ENCODE peak calls at places on chromosomes 12 and 14, in six cellular contexts. Y is K562, N is SK-N-SH, H is GM12878, I is H1, A is HepG2. F is an unnamed sample.

GRCh38 chr14:71371711-71372396 is 464.6 kb downstream of the PCNX1 start:
- DNase-seq in Y (peak), N (no peak), H (no peak), I (no peak), A (no peak), F (no peak)

GRCh38 chr12:542290-543113 is 82.8 kb downstream of the B4GALNT3 start:
- DNase-seq in Y (no peak), N (no peak), H (no peak), I (no peak), A (no peak), F (no peak)

GRCh38 chr12:120761581-120761980 is 36.0 kb downstream of the ACADS start:
- DNase-seq in Y (no peak), N (no peak), H (no peak), I (no peak), A (no peak), F (peak)

GRCh38 chr14:54784657-54785056 is 118.0 kb downstream of the GCH1 start:
- DNase-seq in Y (no peak), N (peak), H (no peak), I (no peak), A (no peak), F (no peak)

GRCh38 chr12:4518106-4518728 is 20.5 kb upstream of the RAD51AP1 start:
- DNase-seq in Y (no peak), N (no peak), H (no peak), I (no peak), A (no peak), F (no peak)

GRCh38 chr14:23358553-23359166 is 6.0 kb upstream of the SLC22A17 start:
- DNase-seq in Y (no peak), N (no peak), H (no peak), I (no peak), A (no peak), F (no peak)

GRCh38 chr12:2666846-2667245 is 127.9 kb upstream of the FKBP4 start:
- DNase-seq in Y (no peak), N (no peak), H (no peak), I (no peak), A (no peak), F (no peak)

GRCh38 chr14:54730156-54730961 is 163.4 kb downstream of the SAMD4A start:
- DNase-seq in Y (peak), N (peak), H (peak), I (no peak), A (no peak), F (no peak)

GRCh38 chr14:101177301-101178055 is 274.0 kb upstream of the RTL1 start:
- DNase-seq in Y (no peak), N (peak), H (no peak), I (no peak), A (no peak), F (no peak)

GRCh38 chr14:55843718-55844403 is 263.9 kb downstream of the KTN1 start:
- DNase-seq in Y (no peak), N (no peak), H (no peak), I (no peak), A (no peak), F (no peak)

GRCh38 chr12:127292736-127293135 is 974.2 kb upstream of the TMEM132C start:
- DNase-seq in Y (no peak), N (no peak), H (no peak), I (no peak), A (no peak), F (no peak)

GRCh38 chr12:57616383-57617101 is 5.3 kb downstream of the ARHGEF25 start:
- DNase-seq in Y (no peak), N (no peak), H (no peak), I (no peak), A (no peak), F (no peak)
- TF ChIP-seq JUND in Y (no peak), N (no peak), H (no peak), I (no peak), A (no peak), F (no peak)

GRCh38 chr14:22272408-22272807 is 316.6 kb downstream of the DAD1 start:
- DNase-seq in Y (no peak), N (no peak), H (no peak), I (no peak), A (no peak), F (no peak)

GRCh38 chr14:22282429-22282828 is 306.6 kb downstream of the DAD1 start:
- DNase-seq in Y (no peak), N (no peak), H (no peak), I (no peak), A (no peak), F (no peak)

GRCh38 chr14:22280497-22281321 is 308.3 kb downstream of the DAD1 start:
- DNase-seq in Y (no peak), N (no peak), H (no peak), I (no peak), A (no peak), F (no peak)

GRCh38 chr14:22281322-22281977 is 307.6 kb downstream of the DAD1 start:
- DNase-seq in Y (no peak), N (no peak), H (no peak), I (no peak), A (no peak), F (no peak)

DNA sequence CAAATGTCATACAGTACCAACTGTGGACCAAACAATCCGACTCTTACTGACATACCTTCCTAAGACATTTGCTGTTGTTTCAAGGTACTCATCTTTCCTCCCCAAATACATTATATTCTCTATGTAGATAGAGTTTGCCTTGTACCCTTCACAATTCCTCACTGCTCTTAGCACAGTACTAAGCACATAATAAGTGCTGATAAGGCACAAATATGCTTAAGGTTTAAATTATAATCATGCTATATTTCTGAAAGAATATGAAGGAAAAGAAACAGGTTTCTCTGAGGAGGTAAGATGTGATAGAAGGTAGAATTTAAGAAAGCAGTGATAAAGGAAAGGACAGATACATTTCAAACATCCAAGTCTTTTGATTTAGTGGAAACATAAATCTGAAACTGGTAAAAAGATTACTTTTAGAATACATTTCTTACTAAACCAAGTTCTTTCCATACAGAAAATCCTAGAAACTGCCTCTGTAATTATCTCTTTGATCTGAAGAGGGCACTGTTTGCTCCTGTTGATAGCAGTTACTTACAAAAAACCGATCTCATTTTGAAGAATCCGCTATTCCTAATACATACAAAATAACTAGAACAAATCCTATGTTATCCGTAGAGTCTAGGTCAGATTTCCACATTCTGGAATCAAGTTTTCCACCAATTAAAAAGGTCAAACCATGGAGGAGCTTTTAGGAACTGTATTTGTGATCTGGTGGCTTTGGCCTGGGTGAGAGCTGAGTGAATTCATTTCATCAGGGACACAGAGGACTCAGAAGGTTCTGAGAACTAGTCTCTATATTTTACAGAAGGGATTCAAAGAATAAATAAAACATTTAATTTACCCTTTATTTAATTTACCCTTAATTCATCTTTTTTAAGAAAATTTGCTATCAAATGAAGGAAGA is 311.9 kb downstream of the DAD1 start:
- DNase-seq in Y (peak), N (peak), H (no peak), I (no peak), A (peak), F (no peak)
- TF ChIP-seq JUND in Y (no peak), N (no peak), H (no peak), I (no peak), A (no peak), F (no peak)

GRCh38 chr12:45742590-45742989 is 13.1 kb downstream of the ARID2 start:
- DNase-seq in Y (no peak), N (no peak), H (no peak), I (no peak), A (no peak), F (no peak)

GRCh38 chr12:45743247-45743646 is 13.7 kb downstream of the ARID2 start:
- DNase-seq in Y (no peak), N (no peak), H (no peak), I (no peak), A (no peak), F (no peak)

DNA sequence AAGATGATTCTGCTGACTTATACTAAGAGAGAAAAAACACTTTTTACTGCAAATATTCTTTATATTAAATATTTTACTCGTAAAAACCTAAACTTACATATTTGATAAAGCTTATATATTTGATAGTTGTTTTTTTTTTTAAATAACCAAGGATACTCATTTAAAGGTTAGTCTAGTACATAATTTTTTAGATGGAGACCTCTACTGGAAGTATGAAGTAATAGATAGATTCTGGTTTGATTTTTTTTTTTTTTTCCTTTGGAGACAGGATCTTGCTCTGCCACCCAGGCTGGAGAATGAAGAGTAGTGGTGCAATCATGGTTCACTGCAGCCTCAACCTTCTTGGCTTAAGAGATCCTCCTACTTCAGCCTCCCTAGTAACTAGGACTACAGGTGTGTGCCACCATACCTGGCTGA is 16.4 kb downstream of the ARID2 start:
- DNase-seq in Y (no peak), N (peak), H (no peak), I (no peak), A (no peak), F (no peak)
- TF ChIP-seq JUND in Y (no peak), N (no peak), H (no peak), I (no peak), A (no peak), F (no peak)

GRCh38 chr14:72618424-72618823 is 275.5 kb downstream of the DPF3 start:
- DNase-seq in Y (no peak), N (no peak), H (no peak), I (no peak), A (no peak), F (no peak)

GRCh38 chr14:72617391-72618011 is 276.4 kb downstream of the DPF3 start:
- DNase-seq in Y (no peak), N (no peak), H (no peak), I (no peak), A (no peak), F (peak)

GRCh38 chr14:72619071-72619710 is 274.7 kb downstream of the DPF3 start:
- DNase-seq in Y (no peak), N (no peak), H (no peak), I (no peak), A (no peak), F (no peak)

GRCh38 chr14:72621387-72622065 is 272.4 kb downstream of the DPF3 start:
- DNase-seq in Y (no peak), N (no peak), H (no peak), I (no peak), A (no peak), F (no peak)

DNA sequence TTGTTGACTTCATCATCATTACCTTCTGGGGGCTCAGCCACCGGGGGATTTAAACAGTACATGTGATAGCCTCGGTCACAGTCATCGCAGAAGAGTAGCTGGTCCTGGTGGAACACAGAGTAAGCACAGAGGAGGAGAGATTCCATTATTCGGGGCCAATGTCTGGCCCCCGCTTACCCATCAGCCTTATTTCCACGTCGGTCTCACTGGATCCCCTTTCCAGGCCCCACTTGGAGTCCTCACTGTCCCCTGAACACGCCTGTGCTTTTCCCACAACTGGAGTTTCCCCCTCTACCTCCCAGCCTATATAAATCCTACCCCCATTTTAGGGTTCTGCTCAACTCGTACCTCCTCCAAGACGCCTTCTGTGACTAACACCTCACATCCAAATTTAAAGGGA is 274.0 kb downstream of the DPF3 start:
- DNase-seq in Y (no peak), N (no peak), H (no peak), I (no peak), A (no peak), F (no peak)
- TF ChIP-seq JUND in Y (no peak), N (no peak), H (no peak), I (no peak), A (no peak), F (no peak)

GRCh38 chr14:32129124-32129523 is 52.0 kb downstream of the ARHGAP5 start:
- DNase-seq in Y (no peak), N (no peak), H (no peak), I (no peak), A (no peak), F (peak)

GRCh38 chr14:32136027-32136825 is 59.1 kb downstream of the ARHGAP5 start:
- DNase-seq in Y (no peak), N (no peak), H (no peak), I (no peak), A (no peak), F (no peak)

GRCh38 chr14:32137883-32138282 is 60.8 kb downstream of the ARHGAP5 start:
- DNase-seq in Y (no peak), N (no peak), H (no peak), I (no peak), A (no peak), F (no peak)

GRCh38 chr14:32137313-32137712 is 60.2 kb downstream of the ARHGAP5 start:
- DNase-seq in Y (no peak), N (no peak), H (no peak), I (no peak), A (no peak), F (no peak)

DNA sequence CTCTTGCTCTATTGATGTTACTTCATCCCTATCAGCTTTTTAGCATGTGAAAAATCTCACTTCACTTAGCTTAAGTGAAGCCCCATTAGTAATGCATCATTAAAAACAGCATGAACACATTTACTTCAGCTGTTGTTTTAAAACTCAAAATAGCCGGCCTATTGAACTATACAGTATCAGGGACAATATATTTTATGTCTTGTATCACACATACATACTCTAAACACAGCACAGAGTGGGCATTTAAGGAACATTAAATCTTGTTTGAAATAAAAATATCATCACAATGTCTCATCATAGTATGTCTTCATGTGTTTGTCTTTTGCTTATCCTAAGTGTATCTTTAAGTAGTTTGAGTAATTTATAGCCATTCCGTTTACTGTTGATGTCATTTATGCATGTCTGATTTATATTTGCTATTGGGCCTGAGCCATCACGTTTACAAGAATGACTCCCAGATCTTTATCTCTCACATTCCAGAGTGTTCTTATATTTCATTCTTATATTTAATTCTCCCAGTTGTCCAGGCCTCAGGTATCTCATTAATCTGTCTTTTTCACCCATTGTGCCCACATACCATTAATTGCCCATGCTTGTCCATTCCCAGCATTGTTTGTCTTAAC is 57.5 kb downstream of the ARHGAP5 start:
- DNase-seq in Y (no peak), N (no peak), H (no peak), I (no peak), A (no peak), F (peak)
- TF ChIP-seq JUND in Y (no peak), N (peak), H (no peak), I (no peak), A (no peak), F (peak)

GRCh38 chr14:29637406-29637805 is 290.2 kb downstream of the PRKD1 start:
- DNase-seq in Y (no peak), N (no peak), H (no peak), I (no peak), A (no peak), F (peak)
- TF ChIP-seq JUND in Y (no peak), N (no peak), H (no peak), I (no peak), A (no peak), F (no peak)

GRCh38 chr12:45586486-45586885 is 143.0 kb upstream of the ARID2 start:
- DNase-seq in Y (no peak), N (no peak), H (no peak), I (no peak), A (no peak), F (no peak)

GRCh38 chr12:45585522-45586230 is 143.8 kb upstream of the ARID2 start:
- DNase-seq in Y (no peak), N (no peak), H (no peak), I (no peak), A (no peak), F (no peak)

GRCh38 chr12:45590646-45591045 is 138.9 kb upstream of the ARID2 start:
- DNase-seq in Y (no peak), N (no peak), H (no peak), I (no peak), A (no peak), F (no peak)

GRCh38 chr12:45587042-45587441 is 142.5 kb upstream of the ARID2 start:
- DNase-seq in Y (no peak), N (no peak), H (no peak), I (no peak), A (no peak), F (no peak)

DNA sequence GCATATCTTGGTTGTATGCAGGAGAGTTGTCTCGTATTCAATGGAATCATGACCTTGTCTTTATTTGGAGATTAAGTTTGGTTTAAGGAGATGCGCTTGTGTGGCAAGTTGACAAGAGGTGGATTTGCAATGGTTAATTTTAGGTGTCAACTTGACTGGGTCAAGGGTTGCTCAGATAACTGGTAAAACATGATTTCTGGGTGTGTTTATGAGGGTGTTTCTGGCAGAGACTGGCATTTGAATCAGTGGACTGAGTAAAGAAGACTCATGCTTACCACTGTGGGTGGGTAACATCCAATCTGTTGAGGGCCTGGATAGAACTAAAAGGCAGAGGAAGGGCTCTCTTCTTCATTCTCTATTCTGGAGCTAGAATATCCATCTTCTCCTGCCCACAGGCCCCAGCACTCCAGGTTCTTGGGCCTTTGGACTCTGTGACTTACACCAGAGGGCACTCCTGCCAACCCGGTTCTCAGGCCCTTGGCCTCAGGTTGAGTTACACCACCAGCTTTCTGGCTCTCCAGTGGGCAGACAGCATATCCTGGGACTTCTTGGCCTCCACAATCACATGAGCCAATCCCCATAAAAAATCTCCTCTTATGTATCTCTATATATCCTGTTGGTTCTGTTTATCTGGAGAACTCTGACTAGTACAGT is 141.5 kb upstream of the ARID2 start:
- DNase-seq in Y (no peak), N (no peak), H (no peak), I (no peak), A (no peak), F (no peak)
- TF ChIP-seq JUND in Y (no peak), N (no peak), H (no peak), I (no peak), A (no peak), F (no peak)

F was measured in T47D.